ENCODE peak calls at places on chromosomes 6 and 20, in nine cellular contexts. O is left ventricle myocardium inferior; R is tibial artery; G is ovary; E is pancreas; F is cardiac fibroblast; Y is AG04450; J is astrocyte of the spinal cord; V is CD8-positive, alpha-beta T cell. D is an unnamed sample.

GRCh38 chr6:5950448-5950847 is 56.3 kb downstream of the NRN1 start:
- DNase-seq in O (no peak), Y (no peak), E (no peak), V (no peak), J (peak; percentile 35), F (no peak), R (no peak), G (no peak), D (peak; percentile 38)

GRCh38 chr6:31497595-31498476 is at the start of gene MICB:
- DNase-seq in V (peak; percentile 86), G (peak; percentile 74), J (peak; percentile 72), E (peak; percentile 85), O (peak; percentile 71), F (peak; percentile 82), R (peak; percentile 88), Y (no peak), D (peak; percentile 66)

GRCh38 chr6:82413868-82414267 is 50.3 kb downstream of the TPBG start:
- DNase-seq in J (no peak), F (no peak), G (no peak), O (no peak), R (no peak), E (no peak), V (no peak), Y (no peak), D (no peak)

GRCh38 chr6:149859368-149859767 is 4.8 kb downstream of the LRP11 start:
- DNase-seq in G (no peak), O (no peak), F (peak; percentile 94), V (no peak), J (peak; percentile 80), E (no peak), R (no peak), Y (peak; percentile 75), D (peak; percentile 95)

GRCh38 chr20:38193586-38194105 is 28.6 kb upstream of the TGM2 start:
- DNase-seq in O (no peak), E (no peak), J (no peak), R (no peak), G (no peak), V (no peak), Y (no peak), F (no peak), D (no peak)

GRCh38 chr6:26157838-26158580 is 70.8 kb downstream of the HFE start:
- DNase-seq in J (peak; percentile 99), Y (peak; percentile 96), R (peak; percentile 77), G (peak; percentile 82), V (peak; percentile 80), F (peak; percentile 99), O (peak; percentile 49), E (peak; percentile 82), D (peak; percentile 98)

GRCh38 chr6:53095270-53095669 is 30.1 kb downstream of the FBXO9 start:
- DNase-seq in G (no peak), J (no peak), E (no peak), V (no peak), Y (no peak), R (no peak), F (no peak), O (no peak), D (no peak)

GRCh38 chr6:16674666-16675392 is 86.4 kb downstream of the ATXN1 start:
- DNase-seq in O (no peak), R (no peak), F (peak; percentile 52), V (no peak), G (no peak), J (peak; percentile 61), E (no peak), Y (no peak), D (peak; percentile 69)

GRCh38 chr6:104019075-104019474 is 840.6 kb downstream of the HACE1 start:
- DNase-seq in R (no peak), J (no peak), F (peak; percentile 6), Y (no peak), O (no peak), E (no peak), G (no peak), V (no peak), D (no peak)

GRCh38 chr6:18053555-18054445 is 66.4 kb upstream of the KIF13A start:
- DNase-seq in O (no peak), G (no peak), J (no peak), F (no peak), Y (no peak), E (no peak), V (no peak), R (no peak), D (peak; percentile 5)

GRCh38 chr6:152981989-152982767 is 663 bp downstream of the FBXO5 start:
- DNase-seq in O (no peak), V (no peak), F (no peak), J (no peak), Y (no peak), E (peak; percentile 20), R (no peak), G (peak; percentile 66), D (no peak)

GRCh38 chr20:22700387-22700786 is 116.0 kb upstream of the FOXA2 start:
- DNase-seq in V (no peak), F (peak; percentile 81), J (peak; percentile 47), O (no peak), G (no peak), R (peak; percentile 45), Y (no peak), E (no peak), D (peak; percentile 49)

GRCh38 chr20:45229264-45230056 is 8.3 kb downstream of the SEMG2 start:
- DNase-seq in J (no peak), E (peak; percentile 24), Y (no peak), G (no peak), F (peak; percentile 13), O (no peak), R (no peak), V (peak; percentile 11), D (peak; percentile 7)

DNA sequence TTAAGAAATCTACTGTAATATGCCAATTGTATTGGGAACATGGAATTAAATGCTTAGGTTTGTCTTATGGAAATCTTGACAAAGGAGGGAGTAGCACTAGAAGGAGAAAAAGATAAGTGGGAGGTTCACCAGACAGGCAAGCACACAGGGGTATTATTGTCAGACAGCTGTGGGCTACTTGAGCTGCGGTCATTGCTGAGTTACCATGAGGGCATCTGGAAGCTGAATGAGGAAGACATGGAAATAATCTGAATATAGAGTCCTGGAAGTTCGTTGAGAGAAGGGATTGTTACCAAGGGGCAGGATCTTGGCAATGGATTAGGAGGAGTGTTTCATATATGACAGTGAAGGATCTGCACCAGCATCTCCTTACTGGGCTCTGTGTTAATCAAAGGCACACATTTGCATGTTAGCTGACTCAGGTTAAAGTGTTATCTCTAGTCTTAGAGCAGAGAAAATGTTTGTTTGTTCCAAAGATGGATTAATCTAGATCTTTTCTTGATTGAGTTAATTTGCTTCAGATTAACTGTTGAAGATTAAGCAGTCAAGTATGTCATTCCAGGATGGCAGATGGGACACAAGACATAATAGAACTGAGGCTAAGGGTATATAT is 53.0 kb upstream of the SUPT3H start:
- DNase-seq in J (no peak), V (no peak), R (no peak), F (no peak), O (no peak), G (no peak), Y (no peak), E (no peak), D (no peak)
- H3K4me3 ChIP-seq in J (no peak overlapping the region), V (no peak overlapping the region), R (no peak overlapping the region), F (no peak overlapping the region), O (no peak overlapping the region), G (no peak overlapping the region), Y (no peak overlapping the region), E (no peak overlapping the region), D (no peak overlapping the region)

DNA sequence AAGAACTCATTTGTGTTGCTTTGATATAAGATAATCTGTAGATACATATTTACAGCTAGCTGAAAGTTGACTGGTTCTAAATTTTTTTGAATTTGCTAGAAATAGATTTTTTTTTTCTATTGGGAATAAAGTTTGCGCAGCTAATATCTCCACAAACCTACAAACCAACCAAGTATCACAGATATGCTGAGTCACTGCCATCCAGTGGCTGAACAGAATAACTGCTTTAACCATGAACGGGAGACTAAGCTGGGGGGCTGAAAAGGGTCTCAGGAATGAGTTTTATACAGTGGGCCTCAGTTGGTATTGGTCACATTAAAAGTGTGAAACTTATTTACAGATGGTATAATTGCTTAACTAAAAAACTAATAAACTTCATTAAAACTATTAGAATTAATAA is 326.7 kb upstream of the CNR1 start:
- DNase-seq in J (peak; percentile 61), E (no peak), G (no peak), V (no peak), R (no peak), O (no peak), Y (no peak), F (peak; percentile 82), D (peak; percentile 79)
- TF ChIP-seq CTCF in J (peak; percentile 65), E (no peak), G (no peak), V (no peak), R (peak; percentile 55), O (peak; percentile 60), Y (peak; percentile 23), F (peak; percentile 71), D (peak; percentile 72)

GRCh38 chr6:128528241-128528640 is 7.8 kb upstream of the PTPRK start:
- DNase-seq in F (no peak), O (no peak), Y (no peak), J (no peak), V (no peak), R (no peak), E (no peak), G (no peak), D (no peak)
- H3K4me3 ChIP-seq in F (no peak overlapping the region), O (no peak overlapping the region), Y (no peak overlapping the region), J (no peak overlapping the region), V (no peak overlapping the region), R (no peak overlapping the region), E (no peak overlapping the region), G (no peak overlapping the region), D (no peak overlapping the region)

DNA sequence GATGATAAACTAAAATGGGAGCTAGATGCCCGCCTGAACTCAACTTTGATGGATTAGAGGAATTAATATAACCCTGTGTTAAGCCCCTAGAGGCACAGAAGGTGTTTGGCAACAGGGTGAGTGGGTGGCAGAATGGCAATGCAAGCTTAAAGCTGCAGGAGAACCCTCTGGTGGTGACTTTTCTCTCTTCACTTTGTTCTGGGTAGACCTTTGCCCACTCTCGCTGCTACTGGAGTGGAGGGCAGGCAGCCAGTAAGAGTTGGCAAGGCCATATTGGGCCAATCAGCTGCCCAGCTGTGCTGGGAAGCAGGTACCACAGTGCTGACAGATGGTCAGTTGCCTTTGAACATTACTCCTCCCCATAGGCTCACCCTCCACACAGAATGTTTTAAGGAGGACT is 468.2 kb downstream of the MMUT start:
- DNase-seq in F (no peak), G (no peak), V (no peak), Y (no peak), J (no peak), R (no peak), O (no peak), E (no peak), D (no peak)
- TF ChIP-seq CTCF in F (no peak), G (no peak), V (no peak), Y (no peak), J (no peak), R (no peak), O (no peak), E (no peak), D (no peak)

GRCh38 chr6:41488392-41489129 is 57.6 kb upstream of the FOXP4 start:
- DNase-seq in V (no peak), E (no peak), R (no peak), J (peak; percentile 87), F (peak; percentile 78), O (no peak), Y (peak; percentile 71), G (peak; percentile 63), D (peak; percentile 83)
- H3K4me3 ChIP-seq in V (no peak overlapping the region), E (no peak overlapping the region), R (no peak overlapping the region), J (no peak overlapping the region), F (no peak overlapping the region), O (no peak overlapping the region), Y (peak overlapping the region; percentile 15), G (no peak overlapping the region), D (no peak overlapping the region)